ENCODE peak calls at places on chromosome 10, in six cellular contexts. O is NCI-H345; L is AML-193; C is activated CD4-positive, alpha-beta T cell treated with anti-CD3 and anti-CD28 coated beads for 24 hours; V is spleen; N is substantia nigra. K is an unnamed sample.

GRCh38 chr10:47330366-47330765 is 8.1 kb downstream of the GDF2 start:
- DNase-seq in O (no peak), L (no peak), C (no peak), V (no peak), N (no peak), K (no peak)

GRCh38 chr10:132036887-132037675 is 28.7 kb upstream of the JAKMIP3 start:
- DNase-seq in O (no peak), L (no peak), C (no peak), V (peak), N (peak), K (no peak)

GRCh38 chr10:95388539-95388938 is 97.7 kb upstream of the PDLIM1 start:
- DNase-seq in O (peak), L (no peak), C (no peak), V (no peak), N (no peak), K (no peak)

GRCh38 chr10:89625041-89625765 is 19.8 kb downstream of the PANK1 start:
- DNase-seq in O (no peak), L (no peak), C (no peak), V (no peak), N (no peak), K (no peak)

GRCh38 chr10:124043310-124044142 is 49.9 kb downstream of the CHST15 start:
- DNase-seq in O (no peak), L (no peak), C (no peak), V (peak), N (no peak), K (no peak)

GRCh38 chr10:119521443-119522204 is 20.9 kb downstream of the RGS10 start:
- DNase-seq in O (no peak), L (no peak), C (no peak), V (no peak), N (no peak), K (no peak)

GRCh38 chr10:97919012-97919411 is 69.4 kb downstream of the GOLGA7B start:
- DNase-seq in O (no peak), L (no peak), C (no peak), V (no peak), N (no peak), K (no peak)

GRCh38 chr10:73874267-73875138 is at the start of gene CAMK2G:
- DNase-seq in O (peak), L (peak), C (peak), V (peak), N (peak), K (peak)

GRCh38 chr10:36450385-36450784 is 675.0 kb upstream of the ANKRD30A start:
- DNase-seq in O (no peak), L (no peak), C (no peak), V (no peak), N (no peak), K (no peak)

GRCh38 chr10:73576178-73576889 is 14.8 kb downstream of the USP54 start:
- DNase-seq in O (no peak), L (peak), C (no peak), V (no peak), N (no peak), K (no peak)

GRCh38 chr10:87799860-87800259 is 18.2 kb downstream of the ATAD1 start:
- DNase-seq in O (no peak), L (no peak), C (no peak), V (no peak), N (no peak), K (no peak)

GRCh38 chr10:102630663-102631062 is 13.6 kb upstream of the TRIM8 start:
- DNase-seq in O (no peak), L (no peak), C (no peak), V (peak), N (no peak), K (no peak)

GRCh38 chr10:3763035-3763456 is 22.0 kb downstream of the KLF6 start:
- DNase-seq in O (no peak), L (no peak), C (no peak), V (no peak), N (no peak), K (no peak)

GRCh38 chr10:70899096-70899495 is 10.7 kb upstream of the PCBD1 start:
- DNase-seq in O (no peak), L (no peak), C (no peak), V (no peak), N (no peak), K (no peak)

GRCh38 chr10:69502589-69502988 is 51.3 kb downstream of the TSPAN15 start:
- DNase-seq in O (no peak), L (no peak), C (no peak), V (peak), N (no peak), K (no peak)

GRCh38 chr10:126315471-126316177 is 72.7 kb downstream of the ADAM12 start:
- DNase-seq in O (no peak), L (no peak), C (no peak), V (no peak), N (no peak), K (no peak)

GRCh38 chr10:62811159-62811875 is 4.8 kb downstream of the EGR2 start:
- DNase-seq in O (no peak), L (no peak), C (peak), V (no peak), N (no peak), K (no peak)

GRCh38 chr10:13102002-13102794 is 2.2 kb downstream of the OPTN start:
- DNase-seq in O (no peak), L (no peak), C (no peak), V (no peak), N (no peak), K (no peak)

GRCh38 chr10:130729876-130730275 is 581.6 kb downstream of the TCERG1L start:
- DNase-seq in O (no peak), L (no peak), C (no peak), V (peak), N (no peak), K (no peak)

GRCh38 chr10:131786756-131787605 is 113.8 kb upstream of the PPP2R2D start:
- DNase-seq in O (peak), L (peak), C (peak), V (no peak), N (peak), K (no peak)

GRCh38 chr10:79457256-79457785 is 11.9 kb upstream of the ZCCHC24 start:
- DNase-seq in O (no peak), L (no peak), C (no peak), V (no peak), N (no peak), K (no peak)

GRCh38 chr10:36779238-36779846 is 346.1 kb upstream of the ANKRD30A start:
- DNase-seq in O (peak), L (peak), C (no peak), V (no peak), N (no peak), K (peak)

GRCh38 chr10:78868861-78869260 is 199.9 kb upstream of the ZMIZ1 start:
- DNase-seq in O (no peak), L (no peak), C (no peak), V (no peak), N (no peak), K (no peak)

GRCh38 chr10:101322266-101323151 is 31.5 kb upstream of the BTRC start:
- DNase-seq in O (no peak), L (no peak), C (no peak), V (no peak), N (no peak), K (no peak)

GRCh38 chr10:74593470-74593869 is 232.9 kb upstream of the KAT6B start:
- DNase-seq in O (no peak), L (no peak), C (no peak), V (no peak), N (no peak), K (no peak)

GRCh38 chr10:98611432-98611831 is 164.7 kb upstream of the HPS1 start:
- DNase-seq in O (no peak), L (no peak), C (no peak), V (no peak), N (no peak), K (no peak)

GRCh38 chr10:11797847-11798633 is 25.1 kb upstream of the PROSER2 start:
- DNase-seq in O (no peak), L (no peak), C (no peak), V (peak), N (no peak), K (no peak)

GRCh38 chr10:108980869-108981268 is 942.4 kb downstream of the XPNPEP1 start:
- DNase-seq in O (no peak), L (no peak), C (no peak), V (no peak), N (no peak), K (no peak)

GRCh38 chr10:114184276-114184675 is 5.1 kb downstream of the TDRD1 start:
- DNase-seq in O (no peak), L (no peak), C (no peak), V (no peak), N (no peak), K (no peak)

GRCh38 chr10:8489823-8490222 is 435.3 kb downstream of the GATA3 start:
- DNase-seq in O (no peak), L (no peak), C (no peak), V (no peak), N (no peak), K (no peak)

GRCh38 chr10:112250555-112250954 is 32.6 kb upstream of the TECTB start:
- DNase-seq in O (no peak), L (no peak), C (no peak), V (no peak), N (no peak), K (no peak)

GRCh38 chr10:131821378-131822012 is 79.3 kb upstream of the PPP2R2D start:
- DNase-seq in O (no peak), L (no peak), C (no peak), V (peak), N (no peak), K (no peak)

GRCh38 chr10:49518566-49518965 is 20.4 kb downstream of the ERCC6 start:
- DNase-seq in O (no peak), L (no peak), C (no peak), V (no peak), N (no peak), K (no peak)

GRCh38 chr10:112663181-112663879 is 216.3 kb downstream of the VTI1A start:
- DNase-seq in O (no peak), L (no peak), C (no peak), V (no peak), N (no peak), K (no peak)

GRCh38 chr10:107733731-107734130 is 569.2 kb upstream of the SORCS1 start:
- DNase-seq in O (no peak), L (no peak), C (no peak), V (no peak), N (no peak), K (no peak)